ENCODE peak calls at places on chromosomes 3 and 15, in four cellular contexts. Q, W, G and L are unnamed samples.

GRCh38 chr3:107361633-107362032 is 15.6 kb upstream of the CCDC54 start:
- DNase-seq in Q (no peak), G (no peak), W (no peak), L (no peak)

GRCh38 chr15:86040360-86041095 is 39.1 kb upstream of the AGBL1 start:
- DNase-seq in W (no peak), Q (no peak), G (no peak), L (no peak)

GRCh38 chr15:34085746-34086145 is 15.9 kb downstream of the EMC7 start:
- DNase-seq in Q (no peak), W (no peak), G (no peak), L (no peak)

GRCh38 chr15:90869140-90869541 is 753 bp downstream of the FURIN start:
- DNase-seq in G (no peak), Q (peak), W (no peak), L (no peak)

GRCh38 chr3:42189746-42190145 is 76.2 kb downstream of the CCK start:
- DNase-seq in Q (no peak), W (no peak), G (no peak), L (no peak)

GRCh38 chr15:100764778-100765457 is 114.7 kb upstream of the ALDH1A3 start:
- DNase-seq in G (no peak), W (no peak), Q (no peak), L (no peak)

GRCh38 chr15:57213783-57214366 is 162.4 kb upstream of the CGNL1 start:
- DNase-seq in W (peak), G (no peak), Q (peak), L (peak)

GRCh38 chr3:192372627-192373026 is 354.7 kb downstream of the FGF12 start:
- DNase-seq in W (no peak), G (no peak), Q (no peak), L (no peak)

GRCh38 chr3:11459147-11459837 is 184.4 kb downstream of the VGLL4 start:
- DNase-seq in G (no peak), Q (no peak), W (no peak), L (no peak)

DNA sequence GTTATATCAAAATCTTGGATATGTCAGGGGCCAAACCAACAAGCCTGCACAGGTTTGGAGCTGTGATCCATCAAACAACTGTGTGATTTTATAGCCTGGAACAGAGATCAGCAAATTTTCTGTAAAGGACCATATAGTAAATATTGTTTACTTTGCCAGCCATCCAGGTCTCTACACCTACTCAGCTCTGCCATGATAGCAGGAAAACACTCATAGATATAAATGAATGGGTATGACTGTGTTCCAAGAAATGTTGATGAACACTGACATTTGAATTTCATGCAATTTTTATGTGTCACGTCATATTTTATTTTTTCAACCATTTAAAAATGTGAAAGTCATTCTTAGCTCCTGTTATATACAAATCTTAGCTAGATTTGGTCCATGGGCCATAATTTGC is 6.3 kb downstream of the ATXN7 start:
- DNase-seq in G (no peak), W (no peak), Q (no peak), L (no peak)
- TF ChIP-seq HDAC2 in G (no peak), W (no peak), Q (no peak), L (no peak)

DNA sequence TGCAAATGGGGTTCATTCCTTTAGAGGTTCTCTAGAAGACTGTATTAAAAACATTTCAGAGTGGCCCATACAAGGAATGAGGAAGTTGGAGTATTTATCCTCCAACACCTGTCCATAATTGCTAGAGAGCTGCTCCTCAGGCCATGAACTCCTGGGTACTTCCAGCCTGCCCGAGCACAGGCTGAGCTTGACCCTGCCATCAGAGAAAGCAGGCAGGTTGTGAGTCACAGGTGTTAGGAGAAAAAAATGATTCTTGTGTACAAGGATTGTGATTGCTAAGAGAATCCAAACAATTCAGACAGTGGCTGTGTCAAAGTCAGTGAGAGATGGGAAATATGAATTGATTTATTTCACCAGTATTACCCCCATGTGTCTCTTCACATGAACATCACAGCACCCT is 156.8 kb upstream of the GADL1 start:
- DNase-seq in W (no peak), G (no peak), Q (no peak), L (no peak)
- H3K4me2 ChIP-seq in W (no peak), G (no peak), Q (no peak), L (no peak)

GRCh38 chr15:77825546-77825945 is 192.8 kb upstream of the LINGO1 start:
- DNase-seq in Q (no peak), G (no peak), W (no peak), L (no peak)
- TF ChIP-seq POLR2AphosphoS2 in Q (no peak), G (no peak), W (no peak), L (no peak)

GRCh38 chr3:45960289-45960688 is 17.0 kb downstream of the CXCR6 start:
- DNase-seq in W (no peak), Q (no peak), G (no peak), L (no peak)

GRCh38 chr3:45959201-45959600 is 15.9 kb downstream of the CXCR6 start:
- DNase-seq in Q (no peak), G (no peak), W (no peak), L (no peak)

GRCh38 chr3:45965281-45966052 is 22.2 kb downstream of the CXCR6 start:
- DNase-seq in Q (no peak), W (no peak), G (no peak), L (no peak)

GRCh38 chr3:45964139-45964538 is 20.9 kb downstream of the CXCR6 start:
- DNase-seq in G (peak), W (no peak), Q (no peak), L (no peak)

GRCh38 chr3:45962033-45962432 is 18.8 kb downstream of the CXCR6 start:
- DNase-seq in G (no peak), W (no peak), Q (no peak), L (no peak)
- TF ChIP-seq HDAC2 in G (no peak), W (no peak), Q (no peak), L (no peak)

GRCh38 chr3:150449169-150449721 is 41.1 kb downstream of the TSC22D2 start:
- DNase-seq in G (no peak), W (no peak), Q (peak), L (no peak)
- H3K4me2 ChIP-seq in G (no peak), W (no peak), Q (peak), L (peak)